ENCODE peak calls at places on chromosome X, in five cellular contexts. M is omental fat pad, Y is endothelial cell, A is GM04504, V is spleen. N is an unnamed sample.

GRCh38 chrX:15973299-15973698 is 118.7 kb upstream of the AP1S2 start:
- DNase-seq in Y (peak), V (no peak), A (peak), M (no peak), N (no peak)

GRCh38 chrX:4277122-4277521 is 563.7 kb upstream of the PRKX start:
- DNase-seq in M (no peak), V (no peak), Y (no peak), A (no peak), N (no peak)

GRCh38 chrX:144006811-144007210 is 122.9 kb downstream of the UBE2NL start:
- DNase-seq in Y (no peak), V (no peak), A (no peak), M (no peak), N (peak)

GRCh38 chrX:70293621-70294020 is 3.7 kb downstream of the KIF4A start:
- DNase-seq in M (no peak), V (no peak), Y (no peak), A (no peak), N (no peak)

GRCh38 chrX:15349046-15349445 is 13.7 kb upstream of the PIGA start:
- DNase-seq in V (no peak), A (peak), M (no peak), Y (peak), N (no peak)

GRCh38 chrX:151983186-151983585 is 8.7 kb upstream of the GABRE start:
- DNase-seq in M (no peak), V (no peak), A (no peak), Y (no peak), N (no peak)

GRCh38 chrX:103635436-103635835 is 6.7 kb downstream of the TCEAL1 start:
- DNase-seq in M (no peak), A (no peak), V (no peak), Y (no peak), N (no peak)

GRCh38 chrX:26631385-26631784 is 415.4 kb downstream of the MAGEB5 start:
- DNase-seq in M (no peak), Y (no peak), A (no peak), V (no peak), N (no peak)

GRCh38 chrX:153032397-153033118 is 23.7 kb upstream of the PNMA3 start:
- DNase-seq in M (peak), Y (peak), V (peak), A (peak), N (peak)

GRCh38 chrX:105647749-105648148 is 174.6 kb upstream of the NRK start:
- DNase-seq in Y (no peak), V (no peak), A (no peak), M (no peak), N (no peak)

GRCh38 chrX:123878177-123878576 is 18.3 kb downstream of the XIAP start:
- DNase-seq in A (no peak), Y (no peak), V (no peak), M (no peak), N (no peak)

GRCh38 chrX:154596290-154596929 is 11.5 kb downstream of the CTAG1A start:
- DNase-seq in A (peak), V (no peak), Y (no peak), M (no peak), N (no peak)

GRCh38 chrX:150508461-150509367 is 59.7 kb upstream of the MTM1 start:
- DNase-seq in A (no peak), M (no peak), V (no peak), Y (peak), N (no peak)

GRCh38 chrX:137194164-137194563 is 160.4 kb upstream of the GPR101 start:
- DNase-seq in V (no peak), A (no peak), Y (peak), M (no peak), N (no peak)

GRCh38 chrX:134807039-134807729 is 148.9 kb upstream of the PLAC1 start:
- DNase-seq in A (peak), M (peak), V (peak), Y (peak), N (peak)